ENCODE peak calls at places on chromosome 20, in five cellular contexts. D, C, L, S and R are unnamed samples.

GRCh38 chr20:31606928-31607639 is 2.0 kb downstream of the ID1 start:
- DNase-seq in S (no peak), D (peak; percentile 89), C (no peak), L (no peak), R (no peak)

GRCh38 chr20:45926731-45927070 is 7.8 kb upstream of the PCIF1 start:
- DNase-seq in L (no peak), C (no peak), S (no peak), D (no peak), R (no peak)

GRCh38 chr20:3423126-3423525 is 15.7 kb upstream of the DNAAF9 start:
- DNase-seq in S (peak; percentile 49), C (no peak), D (no peak), L (no peak), R (no peak)

GRCh38 chr20:43840382-43841070 is 74.1 kb upstream of the TOX2 start:
- DNase-seq in D (no peak), C (no peak), S (peak; percentile 33), L (no peak), R (no peak)

GRCh38 chr20:4247261-4247660 is 231.9 kb upstream of the RNF24 start:
- DNase-seq in C (no peak), D (no peak), L (no peak), S (no peak), R (no peak)

GRCh38 chr20:45441746-45442145 is 25.8 kb downstream of the PIGT start:
- DNase-seq in D (no peak), C (no peak), L (no peak), S (no peak), R (no peak)

GRCh38 chr20:32702706-32703425 is 29.1 kb upstream of the C20orf203 start:
- DNase-seq in C (no peak), L (no peak), D (no peak), S (no peak), R (no peak)

GRCh38 chr20:24131684-24132083 is 143.1 kb upstream of the GGTLC1 start:
- DNase-seq in C (no peak), L (no peak), S (no peak), D (no peak), R (no peak)

GRCh38 chr20:400451-401275 is 7.4 kb upstream of the RBCK1 start:
- DNase-seq in L (no peak), C (no peak), D (no peak), S (no peak), R (no peak)

GRCh38 chr20:32893878-32894483 is 35.3 kb downstream of the EFCAB8 start:
- DNase-seq in C (no peak), L (no peak), S (no peak), D (no peak), R (no peak)

GRCh38 chr20:3857405-3857804 is 10.8 kb downstream of the MAVS start:
- DNase-seq in C (no peak), D (no peak), L (no peak), S (no peak), R (no peak)

GRCh38 chr20:49343246-49343645 is 65.4 kb upstream of the ZNFX1 start:
- DNase-seq in D (peak; percentile 22), S (no peak), C (no peak), L (no peak), R (no peak)